ENCODE peak calls at places on chromosomes 5 and 9, in nine cellular contexts. S is Panc1, N is left ventricle myocardium inferior, L is PC-3, D is heart right ventricle, J is Peyer's patch, P is foreskin fibroblast, C is lung, H is HL-60. A is an unnamed sample.

GRCh38 chr5:103218164-103218563 is 40.4 kb upstream of the MACIR start:
- DNase-seq in S (no peak), D (no peak), H (no peak), C (no peak), P (peak; percentile 4), N (no peak), J (no peak), L (peak; percentile 57), A (peak; percentile 24)

GRCh38 chr5:17343675-17344074 is 126.2 kb downstream of the BASP1 start:
- DNase-seq in S (peak; percentile 82), N (no peak), L (peak; percentile 89), H (no peak), J (no peak), C (no peak), D (no peak), P (peak; percentile 80), A (peak; percentile 68)

GRCh38 chr9:85909390-85909789 is 31.6 kb upstream of the NAA35 start:
- DNase-seq in P (no peak), S (no peak), H (no peak), L (no peak), C (no peak), D (no peak), N (no peak), J (no peak), A (peak; percentile 15)

GRCh38 chr5:147369742-147370374 is 135.0 kb downstream of the STK32A start:
- DNase-seq in P (peak; percentile 12), S (no peak), L (peak; percentile 41), D (no peak), H (no peak), C (no peak), J (no peak), N (no peak), A (no peak)

GRCh38 chr5:179504191-179504590 is 46.2 kb upstream of the RUFY1 start:
- DNase-seq in C (no peak), S (no peak), P (no peak), H (no peak), D (no peak), N (no peak), L (no peak), J (no peak), A (no peak)

GRCh38 chr5:172403191-172403794 is 51.0 kb downstream of the SH3PXD2B start:
- DNase-seq in D (peak; percentile 91), J (no peak), S (no peak), N (peak; percentile 81), C (peak; percentile 57), H (no peak), L (no peak), P (peak; percentile 45), A (peak; percentile 50)

GRCh38 chr9:136295537-136296433 is 8.1 kb downstream of the CCDC187 start:
- DNase-seq in D (no peak), N (no peak), J (no peak), C (no peak), H (no peak), S (no peak), P (no peak), L (no peak), A (no peak)

GRCh38 chr5:17012289-17012688 is 76.2 kb upstream of the MYO10 start:
- DNase-seq in J (no peak), H (no peak), S (no peak), D (no peak), N (no peak), C (no peak), L (peak; percentile 98), P (peak; percentile 79), A (no peak)

GRCh38 chr5:10562202-10563131 is 1.4 kb upstream of the ANKRD33B start:
- DNase-seq in P (no peak), J (no peak), H (peak; percentile 48), N (no peak), C (no peak), S (no peak), L (no peak), D (no peak), A (no peak)

DNA sequence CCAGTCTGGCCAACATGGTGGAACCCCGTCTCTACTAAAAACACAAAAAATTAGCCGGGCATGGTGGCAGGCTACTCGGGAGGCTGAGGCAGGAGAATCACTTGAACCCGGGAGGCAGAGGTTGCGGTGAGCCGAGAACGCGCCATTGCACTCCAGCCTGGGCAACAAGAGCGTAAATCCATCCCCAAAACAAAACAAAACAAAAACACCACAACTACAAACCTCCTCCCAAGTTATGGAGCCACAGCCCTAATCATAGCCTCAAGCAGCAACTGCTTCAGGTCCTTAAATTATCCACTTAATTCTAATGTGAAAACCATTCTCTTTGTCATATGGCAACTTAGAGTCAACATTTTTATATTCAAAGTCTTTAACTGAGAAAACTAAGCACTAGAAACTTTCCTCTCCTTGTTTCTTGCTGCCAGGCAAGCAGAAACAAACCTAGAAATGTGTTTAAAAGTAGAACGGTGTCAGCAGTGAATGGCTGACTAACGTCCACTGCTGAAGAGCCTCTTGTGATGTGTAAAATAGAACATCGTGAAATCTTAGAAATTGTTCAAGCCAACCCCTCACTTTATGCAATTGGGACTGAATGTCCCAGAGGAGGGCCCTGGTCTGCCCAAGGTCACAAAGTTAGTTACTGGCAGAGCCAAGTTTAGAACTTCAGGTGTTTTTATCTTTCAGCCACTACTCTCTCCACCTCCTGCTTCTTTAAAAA is 5.7 kb downstream of the TMEM245 start:
- DNase-seq in D (no peak), P (no peak), S (no peak), H (no peak), N (no peak), C (no peak), J (no peak), L (no peak), A (no peak)
- H3K4me3 ChIP-seq in D (no peak overlapping the region), P (no peak overlapping the region), S (peak overlapping the region; percentile 33), H (no peak overlapping the region), N (peak overlapping the region; percentile 31), C (no peak overlapping the region), J (no peak overlapping the region), L (no peak overlapping the region), A (no peak overlapping the region)

DNA sequence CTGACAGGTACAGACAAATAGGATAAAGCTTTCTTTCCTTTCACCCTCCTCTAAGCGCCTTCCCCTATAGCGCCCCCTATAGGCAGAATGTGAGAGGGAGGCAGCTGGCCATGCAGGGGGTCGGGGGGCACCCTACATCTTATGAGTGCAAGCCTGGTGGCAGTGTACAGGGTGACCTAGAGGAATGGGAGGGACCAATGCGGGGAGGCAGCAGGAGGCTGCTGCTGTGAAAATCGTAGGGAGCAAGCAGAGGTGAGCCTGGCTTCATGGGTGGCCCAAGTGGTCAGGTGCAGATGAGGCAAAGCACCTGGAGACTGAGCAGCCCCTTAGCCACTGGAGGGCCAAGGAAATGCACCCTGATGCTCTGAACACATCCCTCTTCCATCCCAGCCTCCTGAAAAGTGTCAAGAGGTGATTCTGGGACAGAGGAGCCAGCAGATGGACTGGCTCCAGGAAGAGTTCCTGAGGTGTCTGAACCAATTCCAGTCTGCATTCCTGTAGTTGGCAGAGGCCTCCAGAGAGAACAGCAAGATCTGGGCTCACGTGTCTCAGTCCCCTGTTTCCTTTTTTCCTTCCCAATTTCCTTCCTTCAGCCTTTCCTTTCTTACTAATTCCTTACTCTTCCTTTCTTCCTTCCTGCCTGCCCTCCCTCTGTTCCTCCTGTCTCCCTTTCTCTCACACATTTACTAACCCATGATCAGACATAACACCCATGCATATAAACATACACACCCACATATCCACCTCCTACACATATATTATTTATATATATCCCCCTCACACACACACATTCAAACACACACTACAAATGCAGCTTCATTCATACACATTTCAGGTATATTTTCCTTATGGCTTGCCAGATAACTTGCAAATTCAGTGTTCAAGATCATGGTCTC is 32.8 kb upstream of the GALNT10 start:
- DNase-seq in P (no peak), L (no peak), N (no peak), H (no peak), S (no peak), D (no peak), J (no peak), C (no peak), A (no peak)
- TF ChIP-seq CTCF in P (peak; percentile 23), L (peak; percentile 63), N (peak; percentile 45), H (no peak), S (peak; percentile 75), D (peak; percentile 40), J (no peak), C (no peak), A (peak; percentile 56)

DNA sequence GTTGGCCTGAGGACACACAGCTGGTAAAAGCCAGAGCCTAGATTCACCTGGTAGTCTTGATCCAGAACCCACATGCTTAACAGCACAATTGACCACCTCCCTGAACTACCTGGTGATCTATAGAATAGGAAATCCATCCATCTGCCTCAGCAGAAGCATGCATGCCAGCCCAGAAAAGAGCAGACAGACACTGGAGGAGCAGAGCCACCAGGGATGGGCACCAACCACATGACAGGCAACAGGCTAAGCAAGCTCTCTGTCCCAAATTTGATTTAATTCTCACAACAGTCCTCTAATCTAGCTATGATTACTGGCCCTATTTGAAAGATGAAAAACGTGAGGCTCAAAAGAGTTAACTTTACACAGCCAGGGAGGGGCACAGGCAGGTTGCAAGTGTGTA is 208.1 kb downstream of the SPOCK1 start:
- DNase-seq in P (no peak), C (no peak), N (no peak), D (no peak), S (no peak), J (no peak), H (no peak), L (no peak), A (no peak)
- H3K4me3 ChIP-seq in P (no peak overlapping the region), C (no peak overlapping the region), N (no peak overlapping the region), D (no peak overlapping the region), S (no peak overlapping the region), J (no peak overlapping the region), H (no peak overlapping the region), L (no peak overlapping the region), A (no peak overlapping the region)

GRCh38 chr9:96626912-96627311 is 7.3 kb upstream of the CDC14B start:
- DNase-seq in S (no peak), C (no peak), L (peak; percentile 18), P (no peak), D (no peak), N (no peak), H (no peak), J (no peak), A (no peak)
- TF ChIP-seq CTCF in S (no peak), C (no peak), L (no peak), P (no peak), D (no peak), N (no peak), H (no peak), J (no peak), A (no peak)

DNA sequence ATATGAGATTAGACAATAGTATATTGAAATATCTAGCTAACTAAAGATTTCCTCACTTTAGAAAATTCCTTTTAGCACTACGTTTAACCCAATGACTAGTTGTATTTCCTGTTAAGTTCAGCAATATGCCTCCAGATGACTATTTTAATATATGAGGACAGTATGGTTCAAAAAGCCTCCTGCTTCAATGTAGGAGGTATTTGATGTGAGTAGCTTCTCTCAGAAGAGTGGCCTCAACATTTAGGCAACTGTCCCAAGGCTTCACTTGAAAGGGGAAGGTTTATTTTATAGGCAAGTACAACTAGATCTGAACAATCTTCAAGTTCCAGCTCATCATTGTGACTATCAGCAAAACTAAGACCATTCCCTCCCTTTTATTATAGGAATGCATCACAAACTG is 2.1 kb upstream of the MEF2C start:
- DNase-seq in H (no peak), S (no peak), P (no peak), L (no peak), D (no peak), C (no peak), J (no peak), N (no peak), A (no peak)
- H3K4me3 ChIP-seq in H (no peak overlapping the region), S (no peak overlapping the region), P (no peak overlapping the region), L (peak overlapping the region; percentile 85), D (peak overlapping the region; percentile 82), C (no peak overlapping the region), J (no peak overlapping the region), N (peak overlapping the region; percentile 79), A (no peak overlapping the region)